ENCODE peak calls at places on chromosomes 13 and 19, in seven cellular contexts. W is suprapubic skin, B is brain microvascular endothelial cell, T is tibial artery, I is ovary, A is body of pancreas, D is uterus. M is an unnamed sample.

GRCh38 chr13:109784590-109785140 is 1.7 kb downstream of the IRS2 start:
- DNase-seq in W (no peak), B (peak; percentile 42), T (peak; percentile 84), I (peak; percentile 78), A (peak; percentile 68), D (peak; percentile 79), M (peak; percentile 86)

GRCh38 chr19:13055213-13056051 is 47.2 kb downstream of the LYL1 start:
- DNase-seq in W (peak; percentile 91), B (peak; percentile 70), T (peak; percentile 95), I (peak; percentile 90), A (peak; percentile 53), D (peak; percentile 92), M (peak; percentile 98)

GRCh38 chr19:36099166-36099785 is 11.7 kb upstream of the OVOL3 start:
- DNase-seq in W (no peak), B (no peak), T (no peak), I (no peak), A (no peak), D (no peak), M (no peak)

GRCh38 chr13:79874396-79875360 is 393.7 kb downstream of the NDFIP2 start:
- DNase-seq in W (no peak), B (no peak), T (no peak), I (no peak), A (no peak), D (no peak), M (no peak)

GRCh38 chr13:32391101-32391620 is 36.8 kb downstream of the N4BP2L1 start:
- DNase-seq in W (no peak), B (no peak), T (no peak), I (no peak), A (no peak), D (no peak), M (no peak)

GRCh38 chr19:48814895-48815294 is 4.1 kb upstream of the BCAT2 start:
- DNase-seq in W (no peak), B (no peak), T (no peak), I (no peak), A (no peak), D (no peak), M (no peak)

GRCh38 chr13:46134961-46135522 is 30.2 kb upstream of the CPB2 start:
- DNase-seq in W (no peak), B (no peak), T (no peak), I (no peak), A (peak; percentile 66), D (no peak), M (peak; percentile 72)

GRCh38 chr13:110327036-110327790 is 20.1 kb downstream of the COL4A2 start:
- DNase-seq in W (no peak), B (peak; percentile 76), T (peak; percentile 66), I (no peak), A (peak; percentile 42), D (no peak), M (no peak)

GRCh38 chr19:51341976-51342580 is at the start of gene VSIG10L:
- DNase-seq in W (no peak), B (no peak), T (no peak), I (no peak), A (no peak), D (no peak), M (no peak)

GRCh38 chr19:16714702-16715294 is 4.8 kb upstream of the NWD1 start:
- DNase-seq in W (no peak), B (peak; percentile 27), T (peak; percentile 67), I (peak; percentile 33), A (peak; percentile 28), D (peak; percentile 22), M (peak; percentile 37)

GRCh38 chr13:48222358-48223015 is 10.5 kb upstream of the ITM2B start:
- DNase-seq in W (no peak), B (no peak), T (peak; percentile 73), I (peak; percentile 74), A (no peak), D (peak; percentile 62), M (peak; percentile 81)

GRCh38 chr19:56118666-56119584 is 2.2 kb downstream of the ZNF787 start:
- DNase-seq in W (no peak), B (no peak), T (no peak), I (no peak), A (no peak), D (no peak), M (no peak)
- H3K4me3 ChIP-seq in W (peak overlapping the region; percentile 79), B (no peak overlapping the region), T (peak overlapping the region; percentile 94), I (no peak overlapping the region), A (no peak overlapping the region), D (peak overlapping the region; percentile 94), M (no peak overlapping the region)

DNA sequence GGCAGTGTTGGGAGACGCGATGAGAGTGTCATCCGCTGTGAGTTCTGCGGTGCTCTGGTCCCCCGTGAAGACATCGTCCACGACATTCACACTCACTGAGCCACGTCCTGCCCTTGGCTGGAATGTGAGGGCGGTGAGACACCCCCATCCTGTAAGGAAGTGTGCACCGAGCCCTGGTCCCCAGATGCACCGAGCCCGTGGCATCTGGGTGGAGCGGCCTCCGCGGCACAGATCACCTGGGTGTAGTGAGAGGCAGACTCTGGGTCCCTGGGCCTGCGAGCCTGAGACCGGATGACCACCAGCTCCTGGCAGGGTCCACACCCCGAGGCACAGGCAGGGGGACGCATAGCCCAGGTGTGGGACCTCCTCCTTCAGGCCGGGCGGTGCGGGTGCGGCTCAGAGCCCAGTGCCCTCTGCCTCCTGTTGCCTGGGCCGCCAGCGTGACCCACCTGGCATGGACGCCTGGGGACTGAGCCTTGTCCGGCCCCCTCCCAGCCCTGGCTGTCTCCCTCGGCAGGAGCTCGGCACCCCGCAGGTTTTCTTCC is 12.4 kb downstream of the MCF2L start:
- DNase-seq in W (no peak), B (no peak), T (no peak), I (no peak), A (no peak), D (no peak), M (no peak)
- H3K27me3 ChIP-seq in W (peaks cover 7% of the 10 kb centered on the region), B (peaks cover 15% of the 10 kb centered on the region), T (no peaks in the 10 kb centered on the region), I (no peaks in the 10 kb centered on the region), A (no peaks in the 10 kb centered on the region), D (no peaks in the 10 kb centered on the region), M (no peaks in the 10 kb centered on the region)

DNA sequence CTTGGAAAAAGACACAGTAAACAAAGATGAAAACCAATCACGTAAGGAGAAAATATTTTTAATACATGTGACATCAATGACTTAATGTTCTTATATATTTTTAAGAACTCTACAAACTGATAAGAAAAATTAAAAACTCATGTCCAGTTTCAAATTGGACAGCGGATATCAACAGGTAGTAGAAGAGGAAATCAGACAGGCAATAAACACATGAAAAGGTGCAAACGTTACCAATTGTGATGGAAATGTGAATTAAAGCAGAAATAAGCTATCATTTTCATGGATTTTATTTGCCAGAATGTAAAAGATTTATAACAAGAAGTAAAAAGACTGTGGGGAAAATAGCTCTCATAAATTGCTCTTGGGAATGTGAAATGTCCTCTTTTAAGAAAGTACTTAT is 382.3 kb downstream of the DLEU7 start:
- DNase-seq in W (no peak), B (no peak), T (no peak), I (no peak), A (no peak), D (no peak), M (no peak)
- H3K4me3 ChIP-seq in W (no peak overlapping the region), B (no peak overlapping the region), T (no peak overlapping the region), I (no peak overlapping the region), A (no peak overlapping the region), D (no peak overlapping the region), M (no peak overlapping the region)

GRCh38 chr19:10037367-10037766 is 24.1 kb downstream of the RDH8 start:
- DNase-seq in W (no peak), B (no peak), T (no peak), I (no peak), A (peak; percentile 25), D (no peak), M (no peak)
- H3K27me3 ChIP-seq in W (peaks cover 22% of the 10 kb centered on the region), B (peaks cover 11% of the 10 kb centered on the region), T (no peaks in the 10 kb centered on the region), I (no peaks in the 10 kb centered on the region), A (no peaks in the 10 kb centered on the region), D (no peaks in the 10 kb centered on the region), M (peaks cover 22% of the 10 kb centered on the region)

DNA sequence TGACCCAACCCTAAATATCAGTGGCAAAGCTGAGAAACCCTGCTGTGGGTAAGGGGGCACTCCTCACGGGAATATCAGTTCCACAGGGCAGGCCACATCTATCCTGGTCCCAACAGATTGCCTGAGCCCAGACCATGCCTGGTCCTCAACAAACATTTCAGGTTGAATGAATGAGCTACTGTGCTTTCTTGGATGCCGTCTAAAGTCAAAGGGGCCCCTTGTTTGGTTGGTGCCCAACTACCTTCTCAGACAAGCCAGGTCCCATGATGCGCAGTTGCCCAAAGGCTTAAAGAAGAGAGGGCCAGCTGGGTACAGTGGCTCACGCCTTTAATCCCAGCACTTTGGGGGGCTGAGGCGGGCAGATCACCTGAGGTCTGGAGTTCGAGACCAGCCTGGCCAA is 2.4 kb downstream of the DPP9 start:
- DNase-seq in W (no peak), B (no peak), T (no peak), I (no peak), A (no peak), D (no peak), M (no peak)
- H3K4me3 ChIP-seq in W (no peak overlapping the region), B (peak overlapping the region; percentile 15), T (no peak overlapping the region), I (no peak overlapping the region), A (no peak overlapping the region), D (no peak overlapping the region), M (no peak overlapping the region)

GRCh38 chr13:72541674-72542073 is 185.8 kb downstream of the MZT1 start:
- DNase-seq in W (no peak), B (no peak), T (no peak), I (no peak), A (no peak), D (no peak), M (no peak)
- H3K27me3 ChIP-seq in W (no peaks in the 10 kb centered on the region), B (no peaks in the 10 kb centered on the region), T (no peaks in the 10 kb centered on the region), I (no peaks in the 10 kb centered on the region), A (no peaks in the 10 kb centered on the region), D (no peaks in the 10 kb centered on the region), M (no peaks in the 10 kb centered on the region)

DNA sequence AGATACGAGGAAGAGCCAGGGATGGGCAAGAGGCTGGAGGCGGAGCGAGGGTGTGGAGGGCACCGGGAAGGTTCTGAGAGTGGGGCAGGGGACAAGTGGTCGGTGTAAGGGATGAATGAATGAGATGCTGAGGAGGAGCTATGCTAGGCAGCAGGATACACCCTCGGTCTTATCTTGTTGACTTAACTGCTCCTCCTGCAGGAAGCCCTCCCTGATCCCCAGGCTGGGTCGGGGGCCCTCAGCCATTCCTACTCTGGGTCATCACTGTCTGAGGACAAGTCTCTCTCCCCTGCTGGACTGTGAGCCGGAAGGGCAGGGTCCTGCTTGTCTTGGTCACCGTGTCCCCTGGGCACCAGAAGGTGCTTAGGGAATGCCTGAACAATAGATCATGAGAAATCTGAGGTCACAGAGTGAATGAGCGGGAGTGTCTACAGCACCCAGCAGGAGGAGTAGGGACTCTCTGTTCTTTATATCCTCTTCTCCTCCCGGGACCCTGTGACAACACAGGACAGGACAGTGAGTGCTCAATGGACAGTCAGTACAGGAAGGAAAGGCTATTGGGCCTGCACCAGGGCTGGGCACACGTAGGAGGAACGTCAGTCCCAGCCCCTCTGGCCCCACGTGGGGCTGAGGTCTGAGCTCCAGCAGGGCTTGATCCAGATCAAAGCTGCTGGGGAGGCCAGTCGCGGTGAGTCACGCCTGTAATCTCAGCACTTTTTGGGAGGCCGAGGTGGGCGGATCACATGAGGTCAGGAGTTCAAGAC is 6.5 kb downstream of the NKPD1 start:
- DNase-seq in W (no peak), B (peak; percentile 86), T (no peak), I (no peak), A (no peak), D (no peak), M (no peak)
- H3K4me3 ChIP-seq in W (peak overlapping the region; percentile 38), B (no peak overlapping the region), T (no peak overlapping the region), I (peak overlapping the region; percentile 16), A (no peak overlapping the region), D (peak overlapping the region; percentile 19), M (peak overlapping the region; percentile 1)

GRCh38 chr19:40613669-40614594 is 12.8 kb downstream of the LTBP4 start:
- DNase-seq in W (peak; percentile 94), B (peak; percentile 85), T (peak; percentile 90), I (peak; percentile 88), A (no peak), D (peak; percentile 85), M (peak; percentile 84)
- H3K27me3 ChIP-seq in W (no peaks in the 10 kb centered on the region), B (no peaks in the 10 kb centered on the region), T (no peaks in the 10 kb centered on the region), I (no peaks in the 10 kb centered on the region), A (no peaks in the 10 kb centered on the region), D (no peaks in the 10 kb centered on the region), M (no peaks in the 10 kb centered on the region)